ENCODE peak calls at places on chromosomes 5 and 9, in eight cellular contexts. Z is islet precursor cell, M is LoVo, A is sciatic nerve, X is HuH-7.5, T is HTR-8/SVneo, R is choroid plexus epithelial cell, S is dorsolateral prefrontal cortex. I is an unnamed sample.

GRCh38 chr9:92635760-92636159 is 34.2 kb downstream of the IPPK start:
- DNase-seq in S (no peak), Z (peak), A (no peak), T (no peak), R (no peak), M (no peak), X (no peak), I (no peak)

GRCh38 chr9:82332018-82332773 is 343.6 kb downstream of the SPATA31D1 start:
- DNase-seq in A (no peak), S (no peak), Z (peak), M (no peak), R (peak), T (peak), X (no peak), I (peak)

GRCh38 chr5:34886718-34887117 is 28.6 kb downstream of the RAD1 start:
- DNase-seq in T (no peak), X (no peak), M (no peak), A (no peak), S (no peak), Z (no peak), R (no peak), I (no peak)

GRCh38 chr9:90979138-90979551 is 177.5 kb downstream of the SYK start:
- DNase-seq in M (peak), T (no peak), A (no peak), Z (no peak), R (no peak), X (no peak), S (no peak), I (no peak)

GRCh38 chr9:4137755-4138154 is 162.1 kb downstream of the GLIS3 start:
- DNase-seq in Z (no peak), A (no peak), T (no peak), R (peak), S (no peak), M (peak), X (no peak), I (no peak)

GRCh38 chr5:94308442-94308841 is 310.0 kb downstream of the KIAA0825 start:
- DNase-seq in X (no peak), T (no peak), S (no peak), R (no peak), A (no peak), M (no peak), Z (no peak), I (no peak)

GRCh38 chr9:13033959-13034695 is 245.4 kb downstream of the MPDZ start:
- DNase-seq in A (peak), M (peak), R (peak), S (peak), Z (peak), T (peak), X (peak), I (no peak)

GRCh38 chr5:149147673-149148072 is 6.4 kb downstream of the ABLIM3 start:
- DNase-seq in Z (no peak), R (no peak), S (no peak), A (no peak), M (no peak), X (no peak), T (no peak), I (no peak)